ENCODE peak calls at places on chromosomes 12 and 14, in seven cellular contexts. One of them, this sample, is unnamed.
A peak's percentile ranks its signal among the peaks of the same experiment; 100 is the strongest.

GRCh38 chr12:100267603-100268281 is 765 bp downstream of the SCYL2 start:
- DNase-seq in naive thymus-derived CD4-positive, alpha-beta T cell: peak; percentile 34
- DNase-seq in GM23248: peak; percentile 69
- DNase-seq in NCI-H2081 treated with DMSO at 0.1 percent for 48 hours: no peak
- DNase-seq in AG09309: no peak
- DNase-seq in NCI-H774: no peak
- DNase-seq in hepatocyte: peak; percentile 52
- DNase-seq in this sample: peak; percentile 18

GRCh38 chr14:95364481-95365209 is 44.9 kb upstream of the CLMN start:
- DNase-seq in NCI-H2081 treated with DMSO at 0.1 percent for 48 hours: no peak
- DNase-seq in AG09309: no peak
- DNase-seq in GM23248: no peak
- DNase-seq in hepatocyte: no peak
- DNase-seq in naive thymus-derived CD4-positive, alpha-beta T cell: no peak
- DNase-seq in NCI-H774: no peak
- DNase-seq in this sample: no peak

GRCh38 chr12:23816394-23816851 is 133.0 kb downstream of the SOX5 start:
- DNase-seq in hepatocyte: no peak
- DNase-seq in naive thymus-derived CD4-positive, alpha-beta T cell: no peak
- DNase-seq in GM23248: no peak
- DNase-seq in NCI-H2081 treated with DMSO at 0.1 percent for 48 hours: no peak
- DNase-seq in NCI-H774: no peak
- DNase-seq in AG09309: no peak
- DNase-seq in this sample: no peak

GRCh38 chr12:3055712-3056467 is 21.3 kb upstream of the TSPAN9 start:
- DNase-seq in GM23248: no peak
- DNase-seq in AG09309: no peak
- DNase-seq in hepatocyte: no peak
- DNase-seq in naive thymus-derived CD4-positive, alpha-beta T cell: no peak
- DNase-seq in NCI-H2081 treated with DMSO at 0.1 percent for 48 hours: no peak
- DNase-seq in NCI-H774: no peak
- DNase-seq in this sample: no peak

GRCh38 chr14:105351410-105351809 is 36.9 kb downstream of the PACS2 start:
- DNase-seq in NCI-H774: no peak
- DNase-seq in AG09309: no peak
- DNase-seq in naive thymus-derived CD4-positive, alpha-beta T cell: no peak
- DNase-seq in NCI-H2081 treated with DMSO at 0.1 percent for 48 hours: no peak
- DNase-seq in GM23248: no peak
- DNase-seq in hepatocyte: no peak
- DNase-seq in this sample: no peak

GRCh38 chr12:70994217-70994788 is 73.8 kb upstream of the PTPRR start:
- DNase-seq in GM23248: peak; percentile 88
- DNase-seq in hepatocyte: no peak
- DNase-seq in NCI-H774: no peak
- DNase-seq in naive thymus-derived CD4-positive, alpha-beta T cell: no peak
- DNase-seq in AG09309: peak; percentile 10
- DNase-seq in NCI-H2081 treated with DMSO at 0.1 percent for 48 hours: no peak
- DNase-seq in this sample: no peak

GRCh38 chr14:30005114-30005698 is 77.6 kb upstream of the PRKD1 start:
- DNase-seq in hepatocyte: peak; percentile 68
- DNase-seq in NCI-H774: peak; percentile 57
- DNase-seq in NCI-H2081 treated with DMSO at 0.1 percent for 48 hours: peak; percentile 19
- DNase-seq in AG09309: peak; percentile 52
- DNase-seq in naive thymus-derived CD4-positive, alpha-beta T cell: no peak
- DNase-seq in GM23248: peak; percentile 75
- DNase-seq in this sample: no peak

GRCh38 chr12:15522574-15523187 is 200.4 kb downstream of the PTPRO start:
- DNase-seq in AG09309: no peak
- DNase-seq in NCI-H774: peak; percentile 57
- DNase-seq in hepatocyte: peak; percentile 58
- DNase-seq in naive thymus-derived CD4-positive, alpha-beta T cell: no peak
- DNase-seq in NCI-H2081 treated with DMSO at 0.1 percent for 48 hours: peak; percentile 11
- DNase-seq in GM23248: peak; percentile 79
- DNase-seq in this sample: no peak

GRCh38 chr12:129184066-129184695 is 330.9 kb downstream of the GLT1D1 start:
- DNase-seq in naive thymus-derived CD4-positive, alpha-beta T cell: no peak
- DNase-seq in NCI-H774: peak; percentile 46
- DNase-seq in hepatocyte: no peak
- DNase-seq in NCI-H2081 treated with DMSO at 0.1 percent for 48 hours: no peak
- DNase-seq in AG09309: no peak
- DNase-seq in GM23248: no peak
- DNase-seq in this sample: no peak

GRCh38 chr12:46555379-46555778 is 182.8 kb upstream of the SLC38A2 start:
- DNase-seq in AG09309: peak; percentile 83
- DNase-seq in naive thymus-derived CD4-positive, alpha-beta T cell: no peak
- DNase-seq in hepatocyte: no peak
- DNase-seq in GM23248: peak; percentile 83
- DNase-seq in NCI-H774: no peak
- DNase-seq in NCI-H2081 treated with DMSO at 0.1 percent for 48 hours: no peak
- DNase-seq in this sample: no peak

GRCh38 chr12:106090586-106091411 is 48.0 kb downstream of the NUAK1 start:
- DNase-seq in AG09309: peak; percentile 77
- DNase-seq in GM23248: peak; percentile 91
- DNase-seq in NCI-H2081 treated with DMSO at 0.1 percent for 48 hours: no peak
- DNase-seq in naive thymus-derived CD4-positive, alpha-beta T cell: no peak
- DNase-seq in NCI-H774: no peak
- DNase-seq in hepatocyte: peak; percentile 38
- DNase-seq in this sample: no peak

GRCh38 chr14:56648508-56649301 is 69.1 kb downstream of the TMEM260 start:
- DNase-seq in AG09309: no peak
- DNase-seq in NCI-H2081 treated with DMSO at 0.1 percent for 48 hours: no peak
- DNase-seq in NCI-H774: no peak
- DNase-seq in GM23248: no peak
- DNase-seq in hepatocyte: no peak
- DNase-seq in naive thymus-derived CD4-positive, alpha-beta T cell: no peak
- DNase-seq in this sample: no peak

GRCh38 chr12:110270125-110270962 is 10.7 kb upstream of the ATP2A2 start:
- DNase-seq in AG09309: no peak
- DNase-seq in NCI-H2081 treated with DMSO at 0.1 percent for 48 hours: peak; percentile 84
- DNase-seq in GM23248: peak; percentile 81
- DNase-seq in naive thymus-derived CD4-positive, alpha-beta T cell: no peak
- DNase-seq in NCI-H774: peak; percentile 73
- DNase-seq in hepatocyte: peak; percentile 65
- DNase-seq in this sample: no peak

GRCh38 chr12:132161046-132161781 is 17.0 kb downstream of the NOC4L start:
- DNase-seq in NCI-H2081 treated with DMSO at 0.1 percent for 48 hours: no peak
- DNase-seq in AG09309: no peak
- DNase-seq in naive thymus-derived CD4-positive, alpha-beta T cell: no peak
- DNase-seq in NCI-H774: no peak
- DNase-seq in GM23248: no peak
- DNase-seq in hepatocyte: no peak
- DNase-seq in this sample: no peak

GRCh38 chr12:80814453-80814852 is 97.7 kb downstream of the MYF5 start:
- DNase-seq in NCI-H774: no peak
- DNase-seq in hepatocyte: no peak
- DNase-seq in AG09309: no peak
- DNase-seq in NCI-H2081 treated with DMSO at 0.1 percent for 48 hours: no peak
- DNase-seq in naive thymus-derived CD4-positive, alpha-beta T cell: no peak
- DNase-seq in GM23248: no peak
- DNase-seq in this sample: no peak

GRCh38 chr12:81208193-81208946 is 130.5 kb downstream of the ACSS3 start:
- DNase-seq in AG09309: no peak
- DNase-seq in naive thymus-derived CD4-positive, alpha-beta T cell: no peak
- DNase-seq in NCI-H774: no peak
- DNase-seq in hepatocyte: peak; percentile 27
- DNase-seq in GM23248: peak; percentile 1
- DNase-seq in NCI-H2081 treated with DMSO at 0.1 percent for 48 hours: no peak
- DNase-seq in this sample: no peak

GRCh38 chr12:79935624-79936040 is 735 bp upstream of the PPP1R12A start:
- DNase-seq in NCI-H2081 treated with DMSO at 0.1 percent for 48 hours: no peak
- DNase-seq in AG09309: no peak
- DNase-seq in GM23248: peak; percentile 51
- DNase-seq in NCI-H774: peak; percentile 73
- DNase-seq in naive thymus-derived CD4-positive, alpha-beta T cell: no peak
- DNase-seq in hepatocyte: no peak
- DNase-seq in this sample: no peak

GRCh38 chr12:13223941-13224340 is 27.4 kb downstream of the EMP1 start:
- DNase-seq in naive thymus-derived CD4-positive, alpha-beta T cell: no peak
- DNase-seq in hepatocyte: no peak
- DNase-seq in GM23248: peak; percentile 56
- DNase-seq in AG09309: no peak
- DNase-seq in NCI-H2081 treated with DMSO at 0.1 percent for 48 hours: no peak
- DNase-seq in NCI-H774: no peak
- DNase-seq in this sample: no peak

GRCh38 chr14:101198398-101199027 is 295.0 kb upstream of the RTL1 start:
- DNase-seq in hepatocyte: no peak
- DNase-seq in NCI-H2081 treated with DMSO at 0.1 percent for 48 hours: no peak
- DNase-seq in AG09309: no peak
- DNase-seq in GM23248: no peak
- DNase-seq in naive thymus-derived CD4-positive, alpha-beta T cell: no peak
- DNase-seq in NCI-H774: no peak
- DNase-seq in this sample: no peak

GRCh38 chr12:29743801-29744200 is 39.9 kb downstream of the TMTC1 start:
- DNase-seq in NCI-H774: no peak
- DNase-seq in hepatocyte: peak; percentile 12
- DNase-seq in GM23248: peak; percentile 78
- DNase-seq in naive thymus-derived CD4-positive, alpha-beta T cell: no peak
- DNase-seq in AG09309: no peak
- DNase-seq in NCI-H2081 treated with DMSO at 0.1 percent for 48 hours: no peak
- DNase-seq in this sample: no peak

GRCh38 chr14:77599894-77600293 is 16.5 kb downstream of the SPTLC2 start:
- DNase-seq in naive thymus-derived CD4-positive, alpha-beta T cell: no peak
- DNase-seq in NCI-H2081 treated with DMSO at 0.1 percent for 48 hours: no peak
- DNase-seq in AG09309: no peak
- DNase-seq in hepatocyte: no peak
- DNase-seq in GM23248: no peak
- DNase-seq in NCI-H774: no peak
- DNase-seq in this sample: no peak